ENCODE peak calls at places on chromosomes 13 and 19, in nine cellular contexts. P is cardiac muscle cell; V is prostate gland; D is HCT116; A is PC-3; G is Peyer's patch; J is neural progenitor cell; L is CD8-positive, alpha-beta T cell; Q is aorta. M is an unnamed sample. For H3K4me1, the result is how much of the 10 kb centered on the place peaks cover.

GRCh38 chr13:97600438-97601080 is 166.6 kb downstream of the RAP2A start:
- DNase-seq in P (no peak), Q (no peak), L (no peak), J (no peak), V (no peak), G (no peak), A (peak), D (no peak), M (no peak)

GRCh38 chr13:43986395-43986794 is 106.7 kb downstream of the LACC1 start:
- DNase-seq in A (no peak), D (no peak), G (no peak), J (no peak), L (no peak), Q (no peak), V (no peak), P (peak), M (no peak)

GRCh38 chr13:27644302-27644701 is 22.6 kb downstream of the POLR1D start:
- DNase-seq in P (no peak), J (no peak), L (no peak), V (peak), A (peak), D (peak), G (no peak), Q (no peak), M (no peak)

GRCh38 chr19:33146209-33146608 is 14.3 kb downstream of the WDR88 start:
- DNase-seq in D (no peak), J (no peak), P (no peak), A (no peak), V (no peak), G (no peak), L (no peak), Q (no peak), M (no peak)

GRCh38 chr19:10505583-10506229 is 2.5 kb upstream of the KEAP1 start:
- DNase-seq in V (peak), G (peak), Q (peak), J (peak), D (peak), P (peak), L (peak), A (peak), M (peak)

GRCh38 chr13:19818223-19818842 is 35.6 kb upstream of the PSPC1 start:
- DNase-seq in J (peak), V (peak), A (peak), Q (peak), L (peak), G (no peak), D (peak), P (peak), M (peak)

GRCh38 chr13:33213024-33213795 is 72.3 kb downstream of the STARD13 start:
- DNase-seq in G (no peak), P (no peak), A (no peak), J (peak), Q (no peak), V (peak), L (no peak), D (no peak), M (no peak)

GRCh38 chr19:31497709-31498108 is 148.5 kb upstream of the TSHZ3 start:
- DNase-seq in Q (no peak), V (no peak), J (no peak), A (no peak), P (no peak), G (no peak), D (no peak), L (no peak), M (no peak)

GRCh38 chr13:29703421-29703820 is 107.9 kb upstream of the SLC7A1 start:
- DNase-seq in V (no peak), D (no peak), A (no peak), J (no peak), L (no peak), Q (no peak), G (no peak), P (no peak), M (no peak)

GRCh38 chr13:50898338-50898737 is 11.3 kb upstream of the RNASEH2B start:
- DNase-seq in L (no peak), P (no peak), Q (no peak), G (no peak), V (no peak), A (no peak), D (no peak), J (no peak), M (no peak)
- H3K4me1 ChIP-seq in L (under half), P (under half), Q (under half), G (under half), V (under half), A (under half), D (under half), J (under half), M (under half)

GRCh38 chr13:99227909-99228688 is 27.4 kb downstream of the UBAC2 start:
- DNase-seq in V (no peak), A (peak), L (no peak), J (no peak), Q (peak), D (no peak), P (no peak), G (no peak), M (no peak)

GRCh38 chr13:99228737-99229691 is 28.4 kb downstream of the UBAC2 start:
- DNase-seq in G (no peak), J (no peak), Q (no peak), V (no peak), A (peak), D (no peak), L (no peak), P (no peak), M (peak)

GRCh38 chr13:99230991-99231390 is 27.2 kb downstream of the GPR18 start:
- DNase-seq in Q (no peak), D (no peak), A (no peak), V (no peak), J (no peak), P (no peak), L (no peak), G (no peak), M (no peak)

GRCh38 chr13:99227331-99227900 is 26.8 kb downstream of the UBAC2 start:
- DNase-seq in L (no peak), Q (no peak), J (no peak), G (no peak), A (no peak), D (no peak), V (no peak), P (no peak), M (no peak)

DNA sequence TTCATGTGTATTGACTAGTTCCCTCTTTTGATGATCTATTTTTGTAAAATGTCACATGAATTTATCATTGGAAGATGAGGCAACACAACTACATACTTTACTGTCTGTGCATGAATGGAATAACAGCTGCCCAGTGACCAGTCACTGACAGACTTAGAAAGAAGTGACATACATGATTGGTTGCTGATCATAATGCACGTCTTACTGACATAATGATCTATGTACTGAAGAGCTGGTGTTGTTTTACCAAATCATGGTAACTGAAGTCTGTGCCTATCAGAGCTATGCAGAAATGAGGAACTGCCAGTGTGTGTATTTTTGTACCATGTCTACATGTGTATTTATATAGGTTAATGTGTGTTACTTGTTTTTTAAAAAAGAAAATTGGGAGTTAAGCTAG is 26.5 kb downstream of the GPR18 start:
- DNase-seq in A (no peak), G (no peak), P (no peak), J (no peak), Q (no peak), V (no peak), L (no peak), D (no peak), M (no peak)
- H3K4me3 ChIP-seq in A (no peak), G (no peak), P (no peak), J (no peak), Q (no peak), V (no peak), L (no peak), D (no peak), M (no peak)

GRCh38 chr19:4764290-4764660 is 27.3 kb upstream of the FEM1A start:
- DNase-seq in P (no peak), D (no peak), Q (no peak), G (no peak), A (no peak), V (no peak), L (no peak), J (peak), M (no peak)
- H3K4me1 ChIP-seq in P (under half), D (under half), Q (under half), G (under half), A (under half), V (under half), L (under half), J (under half), M (under half)

GRCh38 chr13:88223958-88224357 is 552.8 kb downstream of the SLITRK5 start:
- DNase-seq in G (no peak), D (no peak), A (no peak), Q (no peak), V (no peak), L (no peak), P (no peak), J (no peak), M (no peak)
- H3K4me3 ChIP-seq in G (no peak), D (no peak), A (no peak), Q (no peak), V (no peak), L (no peak), P (no peak), J (no peak), M (no peak)

DNA sequence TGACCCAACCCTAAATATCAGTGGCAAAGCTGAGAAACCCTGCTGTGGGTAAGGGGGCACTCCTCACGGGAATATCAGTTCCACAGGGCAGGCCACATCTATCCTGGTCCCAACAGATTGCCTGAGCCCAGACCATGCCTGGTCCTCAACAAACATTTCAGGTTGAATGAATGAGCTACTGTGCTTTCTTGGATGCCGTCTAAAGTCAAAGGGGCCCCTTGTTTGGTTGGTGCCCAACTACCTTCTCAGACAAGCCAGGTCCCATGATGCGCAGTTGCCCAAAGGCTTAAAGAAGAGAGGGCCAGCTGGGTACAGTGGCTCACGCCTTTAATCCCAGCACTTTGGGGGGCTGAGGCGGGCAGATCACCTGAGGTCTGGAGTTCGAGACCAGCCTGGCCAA is 2.4 kb downstream of the DPP9 start:
- DNase-seq in A (no peak), D (no peak), P (no peak), L (no peak), J (no peak), Q (no peak), V (no peak), G (no peak), M (no peak)
- H3K4me1 ChIP-seq in A (under half), D (under half), P (under half), L (under half), J (under half), Q (under half), V (under half), G (under half), M (under half)

GRCh38 chr19:6273701-6274601 is 5.8 kb downstream of the MLLT1 start:
- DNase-seq in P (no peak), D (no peak), G (peak), V (peak), L (no peak), A (peak), J (no peak), Q (peak), M (no peak)

GRCh38 chr19:6274756-6275155 is 5.0 kb downstream of the MLLT1 start:
- DNase-seq in V (no peak), D (no peak), A (no peak), J (no peak), Q (no peak), L (no peak), P (no peak), G (no peak), M (no peak)

GRCh38 chr19:6278051-6278450 is 1.7 kb downstream of the MLLT1 start:
- DNase-seq in J (no peak), L (no peak), Q (no peak), G (no peak), P (no peak), A (no peak), V (no peak), D (no peak), M (no peak)

GRCh38 chr19:6275170-6275744 is 4.5 kb downstream of the MLLT1 start:
- DNase-seq in A (no peak), L (no peak), V (no peak), D (no peak), P (no peak), J (no peak), Q (no peak), G (no peak), M (no peak)

GRCh38 chr19:6276447-6276846 is 3.3 kb downstream of the MLLT1 start:
- DNase-seq in J (no peak), V (no peak), D (no peak), G (peak), P (peak), A (no peak), L (no peak), Q (peak), M (no peak)
- H3K4me3 ChIP-seq in J (no peak), V (no peak), D (no peak), G (no peak), P (peak), A (no peak), L (no peak), Q (no peak), M (no peak)

M was measured in small intestine.